ENCODE peak calls at places on chromosomes 16 and 17, in five cellular contexts. One of them, this sample, is unnamed. For H3K36me3, the result is how much of the 10 kb centered on the place peaks cover.

GRCh38 chr16:4537376-4538066 is 1.1 kb downstream of the CDIP1 start:
- DNase-seq in left ventricle myocardium inferior: peak
- DNase-seq in thoracic aorta: no peak
- DNase-seq in naive thymus-derived CD4-positive, alpha-beta T cell: no peak
- DNase-seq in Peyer's patch: no peak
- DNase-seq in this sample: no peak

GRCh38 chr16:50457979-50458461 is 89.2 kb upstream of the BRD7 start:
- DNase-seq in left ventricle myocardium inferior: no peak
- DNase-seq in thoracic aorta: no peak
- DNase-seq in naive thymus-derived CD4-positive, alpha-beta T cell: no peak
- DNase-seq in Peyer's patch: no peak
- DNase-seq in this sample: no peak

GRCh38 chr17:42067371-42068180 is 17.2 kb upstream of the C17orf113 start:
- DNase-seq in left ventricle myocardium inferior: peak
- DNase-seq in thoracic aorta: no peak
- DNase-seq in naive thymus-derived CD4-positive, alpha-beta T cell: peak
- DNase-seq in Peyer's patch: peak
- DNase-seq in this sample: peak

GRCh38 chr16:67719778-67720144 is 645 bp upstream of the GFOD2 start:
- DNase-seq in left ventricle myocardium inferior: no peak
- DNase-seq in thoracic aorta: no peak
- DNase-seq in naive thymus-derived CD4-positive, alpha-beta T cell: no peak
- DNase-seq in Peyer's patch: no peak
- DNase-seq in this sample: peak

GRCh38 chr16:12729448-12729847 is 74.2 kb downstream of the CPPED1 start:
- DNase-seq in left ventricle myocardium inferior: no peak
- DNase-seq in thoracic aorta: no peak
- DNase-seq in naive thymus-derived CD4-positive, alpha-beta T cell: no peak
- DNase-seq in Peyer's patch: no peak
- DNase-seq in this sample: no peak

GRCh38 chr17:67374329-67375053 is 2.6 kb upstream of the PITPNC1 start:
- DNase-seq in left ventricle myocardium inferior: peak
- DNase-seq in thoracic aorta: peak
- DNase-seq in naive thymus-derived CD4-positive, alpha-beta T cell: peak
- DNase-seq in Peyer's patch: peak
- DNase-seq in this sample: peak

GRCh38 chr16:5509794-5510193 is 412.2 kb upstream of the EEF2KMT start:
- DNase-seq in left ventricle myocardium inferior: no peak
- DNase-seq in thoracic aorta: no peak
- DNase-seq in naive thymus-derived CD4-positive, alpha-beta T cell: no peak
- DNase-seq in Peyer's patch: peak
- DNase-seq in this sample: peak

GRCh38 chr17:77325826-77326581 is 185.2 kb downstream of the SEC14L1 start:
- DNase-seq in left ventricle myocardium inferior: no peak
- DNase-seq in thoracic aorta: no peak
- DNase-seq in naive thymus-derived CD4-positive, alpha-beta T cell: peak
- DNase-seq in Peyer's patch: peak
- DNase-seq in this sample: peak

GRCh38 chr16:88026964-88027938 is 76.0 kb downstream of the BANP start:
- DNase-seq in left ventricle myocardium inferior: peak
- DNase-seq in thoracic aorta: no peak
- DNase-seq in naive thymus-derived CD4-positive, alpha-beta T cell: no peak
- DNase-seq in Peyer's patch: peak
- DNase-seq in this sample: no peak

GRCh38 chr17:1073241-1073962 is 76.5 kb downstream of the TIMM22 start:
- DNase-seq in left ventricle myocardium inferior: no peak
- DNase-seq in thoracic aorta: no peak
- DNase-seq in naive thymus-derived CD4-positive, alpha-beta T cell: no peak
- DNase-seq in Peyer's patch: no peak
- DNase-seq in this sample: no peak

GRCh38 chr17:77354721-77355455 is 214.1 kb downstream of the SEC14L1 start:
- DNase-seq in left ventricle myocardium inferior: peak
- DNase-seq in thoracic aorta: no peak
- DNase-seq in naive thymus-derived CD4-positive, alpha-beta T cell: no peak
- DNase-seq in Peyer's patch: peak
- DNase-seq in this sample: no peak

GRCh38 chr16:74226361-74226979 is 70.1 kb upstream of the PSMD7 start:
- DNase-seq in left ventricle myocardium inferior: no peak
- DNase-seq in thoracic aorta: no peak
- DNase-seq in naive thymus-derived CD4-positive, alpha-beta T cell: no peak
- DNase-seq in Peyer's patch: no peak
- DNase-seq in this sample: no peak

GRCh38 chr16:14628806-14629611 is 1.1 kb downstream of the PARN start:
- DNase-seq in left ventricle myocardium inferior: no peak
- DNase-seq in thoracic aorta: no peak
- DNase-seq in naive thymus-derived CD4-positive, alpha-beta T cell: no peak
- DNase-seq in Peyer's patch: no peak
- DNase-seq in this sample: no peak

GRCh38 chr16:53067675-53068074 is 12.9 kb downstream of the CHD9 start:
- DNase-seq in left ventricle myocardium inferior: no peak
- DNase-seq in thoracic aorta: no peak
- DNase-seq in naive thymus-derived CD4-positive, alpha-beta T cell: no peak
- DNase-seq in Peyer's patch: no peak
- DNase-seq in this sample: no peak

GRCh38 chr16:68363847-68364600 is 53.2 kb downstream of the PRMT7 start:
- DNase-seq in left ventricle myocardium inferior: no peak
- DNase-seq in thoracic aorta: no peak
- DNase-seq in naive thymus-derived CD4-positive, alpha-beta T cell: no peak
- DNase-seq in Peyer's patch: no peak
- DNase-seq in this sample: no peak

GRCh38 chr16:81519298-81520150 is 74.9 kb downstream of the CMIP start:
- DNase-seq in left ventricle myocardium inferior: no peak
- DNase-seq in thoracic aorta: no peak
- DNase-seq in naive thymus-derived CD4-positive, alpha-beta T cell: no peak
- DNase-seq in Peyer's patch: no peak
- DNase-seq in this sample: peak

GRCh38 chr16:3513892-3514600 is 13.2 kb downstream of the CLUAP1 start:
- DNase-seq in left ventricle myocardium inferior: no peak
- DNase-seq in thoracic aorta: no peak
- DNase-seq in naive thymus-derived CD4-positive, alpha-beta T cell: no peak
- DNase-seq in Peyer's patch: no peak
- DNase-seq in this sample: no peak

GRCh38 chr16:46974352-46974751 is 878 bp upstream of the DNAJA2 start:
- DNase-seq in left ventricle myocardium inferior: no peak
- DNase-seq in thoracic aorta: no peak
- DNase-seq in naive thymus-derived CD4-positive, alpha-beta T cell: peak
- DNase-seq in Peyer's patch: no peak
- DNase-seq in this sample: no peak

GRCh38 chr16:54815177-54815576 is 115.5 kb upstream of the IRX5 start:
- DNase-seq in left ventricle myocardium inferior: peak
- DNase-seq in thoracic aorta: no peak
- DNase-seq in naive thymus-derived CD4-positive, alpha-beta T cell: no peak
- DNase-seq in Peyer's patch: no peak
- DNase-seq in this sample: no peak

GRCh38 chr17:39738568-39738901 is 797 bp downstream of the GRB7 start:
- DNase-seq in left ventricle myocardium inferior: no peak
- DNase-seq in thoracic aorta: no peak
- DNase-seq in naive thymus-derived CD4-positive, alpha-beta T cell: peak
- DNase-seq in Peyer's patch: peak
- DNase-seq in this sample: no peak

GRCh38 chr16:55379876-55380390 is 55.9 kb downstream of the IRX6 start:
- DNase-seq in left ventricle myocardium inferior: no peak
- DNase-seq in thoracic aorta: no peak
- DNase-seq in naive thymus-derived CD4-positive, alpha-beta T cell: no peak
- DNase-seq in Peyer's patch: no peak
- DNase-seq in this sample: no peak

GRCh38 chr17:55717898-55718735 is 4.5 kb downstream of the TMEM100 start:
- DNase-seq in left ventricle myocardium inferior: peak
- DNase-seq in thoracic aorta: no peak
- DNase-seq in naive thymus-derived CD4-positive, alpha-beta T cell: peak
- DNase-seq in Peyer's patch: peak
- DNase-seq in this sample: peak

GRCh38 chr17:72183194-72183685 is 62.4 kb downstream of the SOX9 start:
- DNase-seq in left ventricle myocardium inferior: no peak
- DNase-seq in thoracic aorta: no peak
- DNase-seq in naive thymus-derived CD4-positive, alpha-beta T cell: no peak
- DNase-seq in Peyer's patch: no peak
- DNase-seq in this sample: no peak

GRCh38 chr16:53041196-53041977 is 11.3 kb downstream of the CHD9NB start:
- DNase-seq in left ventricle myocardium inferior: peak
- DNase-seq in thoracic aorta: no peak
- DNase-seq in naive thymus-derived CD4-positive, alpha-beta T cell: no peak
- DNase-seq in Peyer's patch: no peak
- DNase-seq in this sample: no peak

GRCh38 chr16:14086477-14086876 is 15.4 kb downstream of the MRTFB start:
- DNase-seq in left ventricle myocardium inferior: no peak
- DNase-seq in thoracic aorta: no peak
- DNase-seq in naive thymus-derived CD4-positive, alpha-beta T cell: no peak
- DNase-seq in Peyer's patch: no peak
- DNase-seq in this sample: no peak

DNA sequence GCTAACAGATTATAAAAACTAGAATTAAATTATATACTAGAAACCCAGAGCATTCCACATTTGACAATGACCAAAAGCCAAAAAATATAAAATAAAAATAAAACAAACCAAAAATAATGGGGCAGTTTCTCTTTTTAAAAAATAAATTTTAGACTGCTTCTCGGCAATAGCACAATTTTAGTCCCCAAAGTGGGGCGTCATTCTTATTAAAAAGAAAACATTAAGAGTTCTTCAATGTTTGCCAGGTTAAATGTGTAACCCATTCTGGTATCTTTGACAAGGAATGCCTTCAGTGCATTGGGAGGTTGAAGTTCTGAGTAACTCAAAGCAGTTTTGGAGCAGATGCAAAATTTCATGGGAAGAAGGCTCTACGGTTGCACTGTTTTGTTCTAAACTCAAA is 3.3 kb downstream of the MAF start:
- DNase-seq in left ventricle myocardium inferior: no peak
- DNase-seq in thoracic aorta: no peak
- DNase-seq in naive thymus-derived CD4-positive, alpha-beta T cell: no peak
- DNase-seq in Peyer's patch: no peak
- DNase-seq in this sample: no peak
- H3K4me3 ChIP-seq in left ventricle myocardium inferior: peak
- H3K4me3 ChIP-seq in thoracic aorta: peak
- H3K4me3 ChIP-seq in naive thymus-derived CD4-positive, alpha-beta T cell: peak
- H3K4me3 ChIP-seq in Peyer's patch: peak
- H3K4me3 ChIP-seq in this sample: peak

GRCh38 chr17:22374741-22375140 is 682.4 kb downstream of the KCNJ18 start:
- DNase-seq in left ventricle myocardium inferior: no peak
- DNase-seq in thoracic aorta: no peak
- DNase-seq in naive thymus-derived CD4-positive, alpha-beta T cell: no peak
- DNase-seq in Peyer's patch: no peak
- DNase-seq in this sample: no peak
- H3K27ac ChIP-seq in left ventricle myocardium inferior: no peak
- H3K27ac ChIP-seq in thoracic aorta: no peak
- H3K27ac ChIP-seq in naive thymus-derived CD4-positive, alpha-beta T cell: no peak
- H3K27ac ChIP-seq in Peyer's patch: no peak
- H3K27ac ChIP-seq in this sample: no peak

GRCh38 chr17:78802459-78802858 is 20.4 kb upstream of the CYTH1 start:
- DNase-seq in left ventricle myocardium inferior: no peak
- DNase-seq in thoracic aorta: no peak
- DNase-seq in naive thymus-derived CD4-positive, alpha-beta T cell: no peak
- DNase-seq in Peyer's patch: no peak
- DNase-seq in this sample: no peak

GRCh38 chr17:78805301-78805700 is 23.2 kb upstream of the CYTH1 start:
- DNase-seq in left ventricle myocardium inferior: no peak
- DNase-seq in thoracic aorta: no peak
- DNase-seq in naive thymus-derived CD4-positive, alpha-beta T cell: no peak
- DNase-seq in Peyer's patch: no peak
- DNase-seq in this sample: no peak

GRCh38 chr17:78806451-78806850 is 24.4 kb upstream of the CYTH1 start:
- DNase-seq in left ventricle myocardium inferior: no peak
- DNase-seq in thoracic aorta: no peak
- DNase-seq in naive thymus-derived CD4-positive, alpha-beta T cell: peak
- DNase-seq in Peyer's patch: no peak
- DNase-seq in this sample: no peak

GRCh38 chr17:78803161-78803845 is 21.2 kb upstream of the CYTH1 start:
- DNase-seq in left ventricle myocardium inferior: no peak
- DNase-seq in thoracic aorta: no peak
- DNase-seq in naive thymus-derived CD4-positive, alpha-beta T cell: peak
- DNase-seq in Peyer's patch: no peak
- DNase-seq in this sample: no peak

DNA sequence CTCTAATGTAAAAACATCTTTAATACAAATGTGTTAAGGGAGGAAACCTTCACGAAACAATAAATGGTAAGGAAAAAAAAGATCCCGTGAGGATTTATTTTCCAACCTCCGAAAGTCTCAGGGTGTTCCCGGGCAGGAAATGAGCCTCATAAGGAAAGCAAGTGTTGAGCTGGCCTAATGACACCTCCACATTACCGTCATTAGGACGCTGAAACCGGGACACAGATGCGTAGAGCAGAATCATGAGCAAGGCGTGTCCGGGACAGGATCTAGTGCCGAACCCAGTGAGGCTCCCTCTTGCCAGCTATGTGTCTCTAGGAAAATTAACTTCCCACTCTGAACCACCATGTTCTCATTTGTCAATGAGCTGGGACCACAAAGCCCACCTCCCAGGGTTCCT is 22.7 kb upstream of the CYTH1 start:
- DNase-seq in left ventricle myocardium inferior: no peak
- DNase-seq in thoracic aorta: no peak
- DNase-seq in naive thymus-derived CD4-positive, alpha-beta T cell: no peak
- DNase-seq in Peyer's patch: no peak
- DNase-seq in this sample: no peak
- H3K36me3 ChIP-seq in left ventricle myocardium inferior: half or more
- H3K36me3 ChIP-seq in thoracic aorta: under half
- H3K36me3 ChIP-seq in naive thymus-derived CD4-positive, alpha-beta T cell: half or more
- H3K36me3 ChIP-seq in Peyer's patch: under half
- H3K36me3 ChIP-seq in this sample: half or more

DNA sequence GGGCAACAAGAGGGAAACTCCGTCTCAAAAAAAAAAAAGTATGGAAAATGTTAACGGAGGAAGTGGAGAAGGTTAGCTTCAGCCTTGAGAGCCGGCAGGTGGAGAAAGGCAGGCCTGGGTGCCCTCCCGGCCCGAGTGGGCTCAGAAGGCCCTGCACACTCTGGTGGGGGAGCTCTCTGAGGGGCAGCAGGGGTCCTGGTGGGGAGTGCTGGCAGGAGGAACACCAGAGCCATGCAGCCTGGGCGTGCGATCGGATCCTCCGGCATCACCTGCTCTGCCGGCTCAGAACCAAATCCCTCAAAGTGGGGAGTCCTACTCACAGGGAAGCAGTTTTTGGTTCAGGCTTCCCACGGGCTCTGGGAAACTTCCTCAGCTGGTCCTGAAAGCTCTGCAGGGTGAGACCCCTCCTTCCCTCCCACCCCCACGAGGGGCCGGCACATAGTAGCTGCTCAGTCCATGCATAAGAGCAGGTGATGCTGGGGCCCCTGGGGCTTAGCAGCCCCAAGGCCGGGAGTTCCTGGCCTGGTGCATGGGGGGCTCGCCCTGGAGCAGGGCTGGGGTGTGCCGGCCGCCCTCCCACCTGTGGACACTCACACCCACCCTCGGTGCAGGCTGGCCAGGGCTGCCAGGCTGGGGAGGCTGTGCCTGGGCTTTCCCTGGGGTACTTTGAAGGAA is 1.2 kb downstream of the FN3K start:
- DNase-seq in left ventricle myocardium inferior: no peak
- DNase-seq in thoracic aorta: no peak
- DNase-seq in naive thymus-derived CD4-positive, alpha-beta T cell: no peak
- DNase-seq in Peyer's patch: no peak
- DNase-seq in this sample: no peak
- H3K4me3 ChIP-seq in left ventricle myocardium inferior: peak
- H3K4me3 ChIP-seq in thoracic aorta: no peak
- H3K4me3 ChIP-seq in naive thymus-derived CD4-positive, alpha-beta T cell: no peak
- H3K4me3 ChIP-seq in Peyer's patch: peak
- H3K4me3 ChIP-seq in this sample: peak

GRCh38 chr17:17053446-17054379 is 11.5 kb downstream of the MPRIP start:
- DNase-seq in left ventricle myocardium inferior: no peak
- DNase-seq in thoracic aorta: no peak
- DNase-seq in naive thymus-derived CD4-positive, alpha-beta T cell: no peak
- DNase-seq in Peyer's patch: no peak
- DNase-seq in this sample: peak
- H3K27ac ChIP-seq in left ventricle myocardium inferior: peak
- H3K27ac ChIP-seq in thoracic aorta: no peak
- H3K27ac ChIP-seq in naive thymus-derived CD4-positive, alpha-beta T cell: no peak
- H3K27ac ChIP-seq in Peyer's patch: no peak
- H3K27ac ChIP-seq in this sample: peak

This sample was measured in upper lobe of right lung.